ENCODE peak calls at places on chromosomes 16 and 17, in five cellular contexts. B, R, H, G and K are unnamed samples.

GRCh38 chr16:70251651-70252354 is at the start of gene EXOSC6:
- DNase-seq in B (peak; percentile 89), R (peak; percentile 76), H (peak; percentile 96), G (peak; percentile 87), K (peak; percentile 92)

GRCh38 chr17:57380055-57380356 is 123.7 kb downstream of the MSI2 start:
- DNase-seq in B (no peak), R (no peak), H (no peak), G (no peak), K (no peak)

GRCh38 chr16:67087803-67088202 is 21.9 kb upstream of the PHAF1 start:
- DNase-seq in B (no peak), R (no peak), H (no peak), G (no peak), K (no peak)

GRCh38 chr16:88999457-89000206 is 22.6 kb upstream of the CBFA2T3 start:
- DNase-seq in B (peak; percentile 6), R (no peak), H (no peak), G (no peak), K (no peak)

GRCh38 chr17:39073353-39073752 is 78.1 kb downstream of the PLXDC1 start:
- DNase-seq in B (no peak), R (no peak), H (no peak), G (no peak), K (no peak)

GRCh38 chr17:68248199-68248825 is 469 bp downstream of the AMZ2 start:
- DNase-seq in B (peak; percentile 65), R (peak; percentile 47), H (no peak), G (peak; percentile 73), K (no peak)

GRCh38 chr16:86019446-86020047 is 120.6 kb downstream of the IRF8 start:
- DNase-seq in B (no peak), R (no peak), H (no peak), G (no peak), K (no peak)

GRCh38 chr17:34728771-34729310 is 149.5 kb downstream of the TMEM132E start:
- DNase-seq in B (no peak), R (no peak), H (no peak), G (no peak), K (no peak)

GRCh38 chr16:60686824-60687223 is 1349.4 kb downstream of the CDH8 start:
- DNase-seq in B (no peak), R (no peak), H (no peak), G (no peak), K (no peak)

GRCh38 chr16:27408012-27408601 is 6.1 kb downstream of the IL21R start:
- DNase-seq in B (peak; percentile 47), R (no peak), H (peak; percentile 57), G (no peak), K (no peak)

GRCh38 chr16:3756113-3756512 is 38.8 kb upstream of the TRAP1 start:
- DNase-seq in B (no peak), R (no peak), H (no peak), G (no peak), K (no peak)

GRCh38 chr17:44781553-44782348 is 23.0 kb downstream of the ADAM11 start:
- DNase-seq in B (no peak), R (no peak), H (no peak), G (no peak), K (no peak)

GRCh38 chr17:52892334-52892733 is 733.8 kb upstream of the CA10 start:
- DNase-seq in B (no peak), R (no peak), H (no peak), G (no peak), K (no peak)

GRCh38 chr17:1997146-1997586 is 28.0 kb downstream of the RTN4RL1 start:
- DNase-seq in B (no peak), R (no peak), H (no peak), G (no peak), K (no peak)

GRCh38 chr17:27529230-27529796 is 73.1 kb downstream of the KSR1 start:
- DNase-seq in B (no peak), R (no peak), H (no peak), G (no peak), K (no peak)

GRCh38 chr16:15610369-15610871 is 32.5 kb downstream of the MARF1 start:
- DNase-seq in B (peak; percentile 70), R (no peak), H (no peak), G (no peak), K (no peak)

GRCh38 chr17:79524201-79524882 is 86.5 kb downstream of the RBFOX3 start:
- DNase-seq in B (no peak), R (no peak), H (no peak), G (no peak), K (no peak)

GRCh38 chr16:69872888-69873287 is 78.2 kb upstream of the CLEC18A start:
- DNase-seq in B (no peak), R (no peak), H (no peak), G (no peak), K (no peak)

GRCh38 chr16:50509521-50510341 is 38.5 kb upstream of the NKD1 start:
- DNase-seq in B (peak; percentile 13), R (no peak), H (peak; percentile 51), G (peak; percentile 55), K (peak; percentile 63)

GRCh38 chr16:11251525-11252481 is 4.2 kb downstream of the SOCS1 start:
- DNase-seq in B (peak; percentile 70), R (no peak), H (peak; percentile 73), G (no peak), K (no peak)

GRCh38 chr16:11669380-11670146 is 1.3 kb downstream of the SNN start:
- DNase-seq in B (peak; percentile 46), R (no peak), H (peak; percentile 65), G (peak; percentile 80), K (no peak)

GRCh38 chr17:77696151-77696719 is 262.3 kb upstream of the TNRC6C start:
- DNase-seq in B (no peak), R (no peak), H (no peak), G (no peak), K (peak; percentile 48)

GRCh38 chr17:80724723-80725388 is 180.2 kb downstream of the RPTOR start:
- DNase-seq in B (peak; percentile 90), R (no peak), H (no peak), G (no peak), K (no peak)

GRCh38 chr16:11233727-11234376 is 22.2 kb downstream of the SOCS1 start:
- DNase-seq in B (no peak), R (no peak), H (no peak), G (no peak), K (no peak)

GRCh38 chr17:62827722-62828498 is 19.8 kb upstream of the MARCHF10 start:
- DNase-seq in B (peak; percentile 28), R (no peak), H (no peak), G (no peak), K (no peak)

GRCh38 chr17:48544356-48545021 is 420 bp downstream of the HOXB2 start:
- DNase-seq in B (peak; percentile 91), R (no peak), H (peak; percentile 49), G (peak; percentile 90), K (peak; percentile 54)

GRCh38 chr17:48543854-48544355 is 1.0 kb downstream of the HOXB2 start:
- DNase-seq in B (no peak), R (no peak), H (no peak), G (no peak), K (no peak)

GRCh38 chr17:48541574-48542113 is 3.3 kb downstream of the HOXB2 start:
- DNase-seq in B (peak; percentile 77), R (no peak), H (peak; percentile 58), G (no peak), K (no peak)

GRCh38 chr17:48542114-48542955 is 2.6 kb downstream of the HOXB2 start:
- DNase-seq in B (peak; percentile 66), R (no peak), H (no peak), G (no peak), K (no peak)

GRCh38 chr17:48542956-48543853 is 1.7 kb downstream of the HOXB2 start:
- DNase-seq in B (no peak), R (no peak), H (peak; percentile 72), G (no peak), K (no peak)
- TF ChIP-seq CTCF in B (no peak), R (no peak), H (no peak), G (no peak), K (no peak)

GRCh38 chr17:48215583-48216139 is 108.1 kb downstream of the SNX11 start:
- DNase-seq in B (peak; percentile 48), R (no peak), H (no peak), G (no peak), K (peak; percentile 18)
- TF ChIP-seq CTCF in B (peak; percentile 61), R (peak; percentile 37), H (peak; percentile 31), G (peak; percentile 57), K (peak; percentile 71)

GRCh38 chr16:77785365-77785764 is 3.0 kb upstream of the VAT1L start:
- DNase-seq in B (no peak), R (no peak), H (no peak), G (no peak), K (no peak)

GRCh38 chr16:77782694-77783093 is 5.7 kb upstream of the VAT1L start:
- DNase-seq in B (peak; percentile 46), R (no peak), H (no peak), G (no peak), K (no peak)

GRCh38 chr16:77786448-77786847 is 1.9 kb upstream of the VAT1L start:
- DNase-seq in B (no peak), R (no peak), H (no peak), G (no peak), K (no peak)

GRCh38 chr16:77787452-77787851 is 912 bp upstream of the VAT1L start:
- DNase-seq in B (no peak), R (no peak), H (no peak), G (no peak), K (no peak)

GRCh38 chr16:77784441-77785356 is 3.7 kb upstream of the VAT1L start:
- DNase-seq in B (peak; percentile 17), R (no peak), H (no peak), G (no peak), K (no peak)
- TF ChIP-seq CTCF in B (peak; percentile 28), R (no peak), H (peak; percentile 10), G (peak; percentile 33), K (peak; percentile 50)

GRCh38 chr16:73768786-73769203 is 527.8 kb upstream of the PSMD7 start:
- DNase-seq in B (no peak), R (no peak), H (no peak), G (no peak), K (no peak)
- TF ChIP-seq CTCF in B (no peak), R (no peak), H (no peak), G (no peak), K (no peak)

DNA sequence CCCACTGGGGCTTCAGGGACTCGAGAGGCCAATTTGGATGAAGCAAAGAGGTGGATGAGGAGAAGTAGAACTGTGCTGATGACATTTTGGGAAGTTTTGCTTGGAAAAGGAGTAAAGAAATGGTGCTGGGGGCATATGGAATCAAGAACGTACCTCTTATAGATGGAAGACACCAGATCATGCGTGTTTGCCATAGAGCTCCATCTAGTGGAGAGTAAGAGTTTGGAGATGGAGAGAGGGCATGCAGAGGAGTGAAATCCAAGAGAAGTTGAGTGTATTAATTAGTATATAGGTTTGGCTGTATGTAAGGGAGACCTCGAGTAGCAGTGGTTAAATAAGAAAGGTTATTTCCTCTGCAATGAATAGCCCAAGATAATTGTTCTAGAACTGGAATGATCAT is 56.0 kb downstream of the SHISA6 start:
- DNase-seq in B (peak; percentile 3), R (no peak), H (no peak), G (no peak), K (no peak)
- TF ChIP-seq CTCF in B (peak; percentile 7), R (no peak), H (no peak), G (peak; percentile 41), K (peak; percentile 68)

DNA sequence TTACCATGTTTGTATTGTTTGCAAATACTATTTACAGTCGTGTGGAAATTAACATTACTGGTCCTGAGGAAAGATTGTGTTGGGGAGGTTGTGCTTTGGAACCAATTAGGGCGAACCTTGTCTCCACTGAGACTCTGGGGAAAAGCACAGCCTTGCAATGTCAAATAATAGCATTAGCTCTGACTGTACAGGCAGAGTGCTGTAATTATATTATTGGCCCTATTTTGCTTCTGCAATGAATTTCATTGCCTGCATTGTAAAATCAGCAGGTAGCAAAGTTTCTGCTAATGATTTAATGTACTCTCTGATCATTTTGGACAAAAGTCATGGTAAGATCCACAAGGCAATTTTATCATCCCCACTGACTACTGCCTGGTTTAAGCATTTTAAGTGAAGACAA is 97.1 kb downstream of the WWOX start:
- DNase-seq in B (no peak), R (no peak), H (no peak), G (no peak), K (no peak)
- TF ChIP-seq CTCF in B (no peak), R (no peak), H (no peak), G (no peak), K (no peak)